ENCODE peak calls at places on chromosomes 2 and 18, in four cellular contexts. S, D, H and Q are unnamed samples.

GRCh38 chr2:207274541-207274940 is 108.8 kb upstream of the KLF7 start:
- DNase-seq in S (no peak), D (no peak), H (no peak), Q (no peak)

GRCh38 chr2:157413342-157414035 is 30.4 kb downstream of the CYTIP start:
- DNase-seq in S (peak), D (no peak), H (no peak), Q (no peak)

GRCh38 chr2:134206573-134206972 is 47.3 kb upstream of the MGAT5 start:
- DNase-seq in S (no peak), D (peak), H (no peak), Q (no peak)

GRCh38 chr2:38116762-38117161 is 40.8 kb upstream of the CYP1B1 start:
- DNase-seq in S (no peak), D (no peak), H (no peak), Q (no peak)

GRCh38 chr2:23388756-23389514 is 4.0 kb downstream of the KLHL29 start:
- DNase-seq in S (no peak), D (no peak), H (no peak), Q (no peak)

GRCh38 chr2:109197491-109198480 is 68.8 kb downstream of the SH3RF3 start:
- DNase-seq in S (no peak), D (no peak), H (no peak), Q (no peak)

GRCh38 chr2:25349397-25349796 is 7.7 kb upstream of the DNMT3A start:
- DNase-seq in S (no peak), D (peak), H (no peak), Q (no peak)

GRCh38 chr2:156538083-156538504 is 101.9 kb downstream of the GPD2 start:
- DNase-seq in S (no peak), D (no peak), H (no peak), Q (no peak)

GRCh38 chr18:23969664-23970063 is 44.9 kb upstream of the TTC39C start:
- DNase-seq in S (no peak), D (no peak), H (no peak), Q (no peak)

GRCh38 chr2:236065756-236066155 is 102.4 kb downstream of the GBX2 start:
- DNase-seq in S (no peak), D (no peak), H (no peak), Q (no peak)

GRCh38 chr2:36707050-36707449 is 10.5 kb downstream of the VIT start:
- DNase-seq in S (no peak), D (no peak), H (no peak), Q (no peak)

GRCh38 chr2:98809878-98810587 is 79.1 kb upstream of the MGAT4A start:
- DNase-seq in S (no peak), D (no peak), H (no peak), Q (no peak)

GRCh38 chr2:42095923-42096408 is 48.1 kb downstream of the PKDCC start:
- DNase-seq in S (peak), D (peak), H (peak), Q (peak)

GRCh38 chr2:185391571-185391970 is 347.0 kb upstream of the FSIP2 start:
- DNase-seq in S (no peak), D (no peak), H (no peak), Q (no peak)

GRCh38 chr2:171172980-171173542 is 12.4 kb upstream of the TLK1 start:
- DNase-seq in S (no peak), D (no peak), H (no peak), Q (no peak)

GRCh38 chr18:56538756-56539155 is 99.6 kb downstream of the TXNL1 start:
- DNase-seq in S (no peak), D (no peak), H (no peak), Q (no peak)

GRCh38 chr2:236964291-236964690 is 121.4 kb upstream of the COPS8 start:
- DNase-seq in S (no peak), D (no peak), H (no peak), Q (no peak)